ENCODE peak calls at places on chromosomes 4 and X, in eight cellular contexts. B is GM12864; Z is left cardiac atrium; A is activated T-helper 2 cell treated with anti-CD3 and anti-CD28 coated beads, Interferon-gamma antibody, Interleukin-2, Interleukin-4, amounts not matched to agents 10 μg/mL and 5 μg/mL and 100 μg/mL, durations not matched to agents 14 hours and 24 hours and 36 hours; N is COLO829; O is epithelial cell of esophagus; T is effector memory CD8-positive, alpha-beta T cell; J is ELF-1. P is an unnamed sample.

GRCh38 chr4:15423285-15423711 is 4.5 kb upstream of the C1QTNF7 start:
- DNase-seq in B (no peak), Z (no peak), A (no peak), N (no peak), O (no peak), T (no peak), J (no peak), P (no peak)

GRCh38 chr4:164768516-164768915 is 14.6 kb downstream of the SMIM31 start:
- DNase-seq in B (no peak), Z (no peak), A (no peak), N (peak; percentile 30), O (peak; percentile 2), T (no peak), J (no peak), P (peak; percentile 13)

GRCh38 chrX:16484338-16484737 is 165.6 kb upstream of the S100G start:
- DNase-seq in B (no peak), Z (no peak), A (no peak), N (peak; percentile 74), O (peak; percentile 94), T (no peak), J (no peak), P (peak; percentile 91)

GRCh38 chr4:165580379-165580905 is 201.6 kb downstream of the CPE start:
- DNase-seq in B (no peak), Z (peak; percentile 26), A (no peak), N (peak; percentile 16), O (peak; percentile 99), T (no peak), J (peak; percentile 24), P (peak; percentile 92)

GRCh38 chrX:136586386-136586785 is 54.4 kb downstream of the VGLL1 start:
- DNase-seq in B (no peak), Z (no peak), A (no peak), N (peak; percentile 23), O (peak; percentile 13), T (peak; percentile 46), J (no peak), P (no peak)

GRCh38 chrX:133645977-133646750 is 230.9 kb upstream of the GPC4 start:
- DNase-seq in B (no peak), Z (no peak), A (no peak), N (no peak), O (peak; percentile 90), T (no peak), J (no peak), P (peak; percentile 71)

GRCh38 chrX:3651272-3651671 is 62.2 kb downstream of the PRKX start:
- DNase-seq in B (no peak), Z (no peak), A (no peak), N (no peak), O (peak; percentile 27), T (no peak), J (no peak), P (peak; percentile 35)

GRCh38 chrX:1231850-1232505 is 19.5 kb upstream of the CRLF2 start:
- DNase-seq in B (no peak), Z (no peak), A (no peak), N (no peak), O (no peak), T (no peak), J (no peak), P (no peak)

GRCh38 chr4:145938618-145939177 is at the start of gene ZNF827:
- DNase-seq in B (peak; percentile 62), Z (peak; percentile 63), A (peak; percentile 65), N (no peak), O (peak; percentile 62), T (peak; percentile 60), J (peak; percentile 86), P (peak; percentile 54)

GRCh38 chrX:147173586-147173985 is 359.0 kb upstream of the CXorf51A start:
- DNase-seq in B (no peak), Z (no peak), A (no peak), N (no peak), O (no peak), T (no peak), J (no peak), P (no peak)

GRCh38 chr4:52028970-52029369 is 8.8 kb upstream of the LRRC66 start:
- DNase-seq in B (no peak), Z (no peak), A (no peak), N (peak; percentile 65), O (peak; percentile 78), T (no peak), J (no peak), P (peak; percentile 74)

GRCh38 chr4:184097240-184097619 is 120.4 kb downstream of the ENPP6 start:
- DNase-seq in B (no peak), Z (peak; percentile 73), A (no peak), N (no peak), O (no peak), T (no peak), J (peak; percentile 80), P (no peak)

GRCh38 chr4:154838694-154839093 is 57.6 kb downstream of the RBM46 start:
- DNase-seq in B (no peak), Z (no peak), A (no peak), N (no peak), O (no peak), T (no peak), J (no peak), P (no peak)

GRCh38 chr4:100117749-100118148 is 72.5 kb downstream of the DDIT4L start:
- DNase-seq in B (no peak), Z (no peak), A (no peak), N (no peak), O (no peak), T (no peak), J (no peak), P (no peak)

GRCh38 chr4:169659736-169660670 is 39.6 kb downstream of the CLCN3 start:
- DNase-seq in B (peak; percentile 70), Z (peak; percentile 78), A (peak; percentile 74), N (peak; percentile 97), O (peak; percentile 99), T (peak; percentile 45), J (peak; percentile 88), P (peak; percentile 97)

GRCh38 chrX:37905436-37906147 is 58.2 kb upstream of the DYNLT3 start:
- DNase-seq in B (no peak), Z (no peak), A (no peak), N (no peak), O (peak; percentile 4), T (no peak), J (peak; percentile 89), P (no peak)

GRCh38 chr4:5465956-5466355 is 242.4 kb downstream of the EVC2 start:
- DNase-seq in B (no peak), Z (no peak), A (no peak), N (no peak), O (no peak), T (no peak), J (no peak), P (no peak)

GRCh38 chrX:149493567-149494562 is 11.2 kb downstream of the IDS start:
- DNase-seq in B (no peak), Z (no peak), A (no peak), N (no peak), O (no peak), T (no peak), J (peak; percentile 44), P (no peak)

GRCh38 chr4:176499518-176499917 is 179.8 kb downstream of the SPCS3 start:
- DNase-seq in B (no peak), Z (no peak), A (no peak), N (peak; percentile 50), O (no peak), T (no peak), J (no peak), P (peak; percentile 40)